ENCODE peak calls at places on chromosomes 5 and 9, in nine cellular contexts. I, P, W, V, K, C, B, D and T are unnamed samples.

GRCh38 chr9:6426117-6426516 is 13.1 kb downstream of the UHRF2 start:
- DNase-seq in I (no peak), P (no peak), W (no peak), V (no peak), K (no peak), C (no peak), B (peak), D (no peak), T (no peak)

GRCh38 chr5:7364226-7364875 is 31.6 kb upstream of the ADCY2 start:
- DNase-seq in I (no peak), P (no peak), W (no peak), V (no peak), K (no peak), C (no peak), B (no peak), D (no peak), T (no peak)

GRCh38 chr9:15999422-16000339 is 446.8 kb downstream of the CCDC171 start:
- DNase-seq in I (peak), P (peak), W (no peak), V (no peak), K (peak), C (no peak), B (peak), D (no peak), T (no peak)

GRCh38 chr9:28832168-28832567 is 1258.9 kb upstream of the C9orf72 start:
- DNase-seq in I (no peak), P (no peak), W (no peak), V (no peak), K (no peak), C (no peak), B (no peak), D (no peak), T (no peak)

GRCh38 chr9:38435526-38435925 is 11.3 kb upstream of the IGFBPL1 start:
- DNase-seq in I (no peak), P (no peak), W (no peak), V (no peak), K (no peak), C (no peak), B (no peak), D (no peak), T (no peak)

GRCh38 chr5:1724822-1725602 is 74.6 kb downstream of the MRPL36 start:
- DNase-seq in I (no peak), P (no peak), W (no peak), V (no peak), K (no peak), C (no peak), B (no peak), D (peak), T (no peak)

GRCh38 chr5:19855929-19856328 is 132.1 kb downstream of the CDH18 start:
- DNase-seq in I (no peak), P (no peak), W (no peak), V (no peak), K (peak), C (no peak), B (peak), D (no peak), T (no peak)

GRCh38 chr5:81400375-81400774 is 6.4 kb upstream of the ACOT12 start:
- DNase-seq in I (no peak), P (no peak), W (no peak), V (no peak), K (no peak), C (no peak), B (no peak), D (no peak), T (no peak)

GRCh38 chr9:112056986-112057385 is 118.1 kb downstream of the SUSD1 start:
- DNase-seq in I (no peak), P (no peak), W (no peak), V (no peak), K (no peak), C (no peak), B (no peak), D (no peak), T (no peak)

GRCh38 chr9:115204827-115205506 is 87.0 kb upstream of the TNC start:
- DNase-seq in I (peak), P (no peak), W (no peak), V (no peak), K (peak), C (no peak), B (peak), D (no peak), T (peak)

GRCh38 chr5:142811840-142812557 is 41.8 kb downstream of the ARHGAP26 start:
- DNase-seq in I (no peak), P (no peak), W (no peak), V (no peak), K (no peak), C (no peak), B (no peak), D (no peak), T (no peak)

GRCh38 chr5:37839441-37840035 is 303 bp downstream of the GDNF start:
- DNase-seq in I (peak), P (peak), W (no peak), V (peak), K (no peak), C (no peak), B (peak), D (peak), T (peak)
- TF ChIP-seq CTCF in I (no peak), P (no peak), W (no peak), V (no peak), K (no peak), C (no peak), B (peak), D (no peak), T (no peak)

DNA sequence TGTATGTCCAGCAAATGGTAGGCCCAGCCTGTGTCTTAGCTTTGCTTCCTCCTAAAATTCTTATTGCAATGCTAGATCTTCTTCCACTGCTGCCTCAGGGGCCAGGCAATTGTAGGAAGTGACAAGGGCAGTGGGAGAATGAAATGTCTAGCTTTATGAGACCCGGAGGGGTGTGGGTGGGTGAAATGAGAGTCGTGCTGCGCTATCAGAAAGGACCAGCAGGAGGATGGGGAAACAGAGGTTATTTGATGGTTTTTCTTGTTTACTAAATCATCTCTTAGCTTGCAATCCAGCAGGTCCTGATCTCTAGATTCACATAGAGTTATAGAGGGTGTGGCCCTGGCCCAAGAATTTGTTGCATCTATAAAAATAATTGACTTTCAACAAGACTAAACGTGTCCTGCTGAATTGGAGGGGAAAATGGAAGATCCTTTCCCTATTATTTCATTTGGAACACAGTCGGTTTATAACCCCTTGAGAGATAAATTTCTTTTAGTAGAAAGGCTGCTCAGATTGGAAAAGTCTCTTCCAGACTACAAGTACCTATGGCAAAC is 43.6 kb downstream of the ZNF366 start:
- DNase-seq in I (no peak), P (no peak), W (no peak), V (no peak), K (no peak), C (no peak), B (no peak), D (no peak), T (no peak)
- TF ChIP-seq CTCF in I (peak), P (no peak), W (no peak), V (no peak), K (no peak), C (no peak), B (no peak), D (no peak), T (no peak)

DNA sequence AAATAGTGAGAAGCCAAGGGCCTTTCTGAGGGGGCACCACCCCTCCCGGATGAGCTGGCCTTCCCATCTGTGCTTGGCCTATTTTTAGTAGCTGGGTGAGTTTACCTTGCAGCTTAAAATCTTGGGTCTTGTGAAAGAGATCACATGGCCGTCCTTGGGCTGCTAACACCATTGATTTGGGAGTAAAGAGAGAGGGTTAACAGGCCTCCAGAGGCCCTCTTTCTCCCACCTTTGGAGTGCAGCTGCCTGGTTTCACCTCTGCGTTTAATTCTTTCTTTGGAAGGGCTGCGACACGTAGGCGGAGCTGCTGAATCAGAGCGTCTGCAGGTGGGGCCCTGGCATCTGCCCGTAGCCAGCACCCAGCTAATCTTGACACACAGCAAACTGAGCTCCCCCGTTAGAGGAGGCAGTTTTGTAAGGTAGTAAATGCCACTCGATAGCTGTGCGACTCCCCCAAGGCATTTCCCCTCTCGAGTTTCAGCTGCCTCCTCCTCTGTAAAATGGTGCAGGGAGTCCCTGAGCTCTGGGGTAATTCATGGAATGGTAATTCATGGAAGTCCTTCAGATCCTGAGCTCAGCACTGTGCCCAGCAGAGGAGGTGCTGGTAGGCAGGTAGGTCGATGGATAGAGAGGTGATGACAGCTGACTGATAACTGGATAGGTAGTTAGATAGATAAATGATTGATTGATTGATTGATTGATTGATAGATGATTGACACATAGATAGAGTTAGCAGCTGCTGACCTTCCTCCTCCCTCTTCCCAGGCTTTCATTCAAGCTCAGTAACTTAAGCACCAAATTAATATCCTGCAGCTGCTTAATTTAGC is 13.0 kb downstream of the OLFM1 start:
- DNase-seq in I (no peak), P (no peak), W (no peak), V (no peak), K (no peak), C (no peak), B (no peak), D (no peak), T (no peak)
- TF ChIP-seq CTCF in I (no peak), P (no peak), W (no peak), V (no peak), K (no peak), C (no peak), B (no peak), D (no peak), T (no peak)

DNA sequence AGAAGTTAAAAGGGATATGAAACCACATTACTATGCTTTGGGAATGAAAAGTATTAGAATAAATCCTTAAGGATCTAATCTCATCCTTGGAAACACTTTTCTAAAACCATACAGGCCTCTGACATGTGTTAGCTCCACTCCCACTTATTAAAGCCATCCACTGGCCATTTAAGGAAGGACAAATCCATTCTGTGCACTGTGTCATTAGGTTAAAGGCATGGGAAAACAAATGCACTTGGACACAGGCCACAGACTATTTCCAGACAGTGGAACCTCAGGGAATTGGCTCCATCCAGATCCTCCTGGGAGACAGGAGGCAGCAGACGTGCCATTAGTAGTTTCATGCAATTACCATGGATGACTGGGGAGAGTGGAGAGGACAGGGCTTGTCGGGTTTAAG is 454.9 kb downstream of the ENC1 start:
- DNase-seq in I (no peak), P (no peak), W (no peak), V (no peak), K (no peak), C (no peak), B (no peak), D (no peak), T (no peak)
- TF ChIP-seq CTCF in I (no peak), P (no peak), W (no peak), V (no peak), K (no peak), C (no peak), B (no peak), D (no peak), T (no peak)